ENCODE peak calls at places on chromosomes 7 and 10, in four cellular contexts. C is HCT116, R is PC-9, T is vagina. W is an unnamed sample. For H3K4me1, the result is how much of the 10 kb centered on the place peaks cover.

GRCh38 chr7:112665709-112666108 is 124.5 kb downstream of the TMEM168 start:
- DNase-seq in C (no peak), R (no peak), T (no peak), W (peak)

GRCh38 chr7:101924171-101924570 is 106.7 kb downstream of the CUX1 start:
- DNase-seq in C (peak), R (no peak), T (no peak), W (no peak)

GRCh38 chr7:157602156-157602555 is 265.4 kb downstream of the DNAJB6 start:
- DNase-seq in C (no peak), R (no peak), T (no peak), W (no peak)

GRCh38 chr7:163298-163695 is 29.1 kb upstream of the FAM20C start:
- DNase-seq in C (no peak), R (no peak), T (no peak), W (no peak)

GRCh38 chr10:70493660-70494234 is 15.2 kb downstream of the PALD1 start:
- DNase-seq in C (no peak), R (no peak), T (no peak), W (peak)

GRCh38 chr10:3928078-3928477 is 143.1 kb upstream of the KLF6 start:
- DNase-seq in C (no peak), R (no peak), T (no peak), W (no peak)

GRCh38 chr7:12315049-12315448 is 88.6 kb downstream of the VWDE start:
- DNase-seq in C (no peak), R (no peak), T (no peak), W (no peak)

GRCh38 chr7:101854084-101854865 is 36.8 kb downstream of the CUX1 start:
- DNase-seq in C (no peak), R (no peak), T (no peak), W (no peak)

GRCh38 chr10:93039110-93039509 is 21.5 kb upstream of the CYP26C1 start:
- DNase-seq in C (no peak), R (no peak), T (no peak), W (no peak)

GRCh38 chr7:121076350-121077164 is 88.0 kb downstream of the CPED1 start:
- DNase-seq in C (no peak), R (no peak), T (no peak), W (no peak)

GRCh38 chr10:75294866-75295692 is 59.3 kb upstream of the COMTD1 start:
- DNase-seq in C (peak), R (peak), T (no peak), W (peak)

GRCh38 chr7:14424675-14425074 is 435.2 kb upstream of the ETV1 start:
- DNase-seq in C (no peak), R (no peak), T (no peak), W (no peak)

GRCh38 chr10:112583236-112583919 is 136.4 kb downstream of the VTI1A start:
- DNase-seq in C (no peak), R (no peak), T (no peak), W (no peak)
- H3K4me3 ChIP-seq in C (no peak), R (no peak), T (no peak), W (no peak)

GRCh38 chr10:80528901-80529300 is 8.8 kb upstream of the SH2D4B start:
- DNase-seq in C (no peak), R (no peak), T (no peak), W (no peak)
- H3K4me1 ChIP-seq in C (under half), R (under half), T (under half), W (under half)

GRCh38 chr10:16314259-16314658 is 122.6 kb upstream of the PTER start:
- DNase-seq in C (peak), R (no peak), T (no peak), W (peak)
- TF ChIP-seq CTCF in C (peak), R (no peak), T (no peak), W (peak)

GRCh38 chr10:26214538-26215461 is 1.8 kb upstream of the GAD2 start:
- DNase-seq in C (no peak), R (no peak), T (no peak), W (no peak)

GRCh38 chr10:26213157-26213780 is 3.3 kb upstream of the GAD2 start:
- DNase-seq in C (no peak), R (no peak), T (no peak), W (no peak)

GRCh38 chr10:26211781-26212444 is 4.7 kb upstream of the GAD2 start:
- DNase-seq in C (no peak), R (no peak), T (no peak), W (no peak)

GRCh38 chr10:26214004-26214403 is 2.6 kb upstream of the GAD2 start:
- DNase-seq in C (no peak), R (no peak), T (no peak), W (no peak)

DNA sequence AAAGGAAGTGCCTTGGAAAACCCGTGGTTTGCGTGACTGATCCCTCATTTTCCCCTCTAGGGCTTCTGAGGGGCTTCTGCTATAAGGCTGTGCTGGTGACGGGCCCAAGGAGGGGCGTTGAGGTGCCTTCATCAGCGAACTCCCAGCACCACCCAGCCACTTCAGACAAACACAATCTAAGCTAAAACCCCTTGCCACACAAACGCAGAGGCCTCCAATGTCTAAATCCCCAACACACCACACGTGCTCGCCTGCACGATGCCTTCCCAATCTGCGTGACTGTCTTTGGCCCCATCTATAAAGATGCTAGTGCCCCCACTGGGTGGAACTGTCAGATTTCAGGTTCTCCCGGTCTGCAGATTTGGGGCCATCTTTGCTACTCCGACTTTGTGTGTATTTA is 4.1 kb upstream of the GAD2 start:
- DNase-seq in C (no peak), R (no peak), T (no peak), W (no peak)
- H3K4me3 ChIP-seq in C (no peak), R (no peak), T (no peak), W (no peak)

W was measured in Caco-2.